ENCODE peak calls at places on chromosome 21, in four cellular contexts. O is HepG2, G is K562, S is GM12878. N is an unnamed sample.

GRCh38 chr21:24110846-24111245 is 1496.4 kb downstream of the MRPL39 start:
- DNase-seq in O (no peak), S (no peak), G (no peak), N (no peak)

GRCh38 chr21:15057290-15057689 is 7.5 kb downstream of the NRIP1 start:
- DNase-seq in S (no peak), O (no peak), G (peak; percentile 58), N (peak; percentile 14)

GRCh38 chr21:15687208-15687607 is 42.6 kb upstream of the USP25 start:
- DNase-seq in G (no peak), O (no peak), S (no peak), N (no peak)

GRCh38 chr21:18493420-18493819 is 89.8 kb upstream of the TMPRSS15 start:
- DNase-seq in G (no peak), O (no peak), S (no peak), N (no peak)

GRCh38 chr21:35508389-35508888 is 459.3 kb upstream of the RUNX1 start:
- DNase-seq in G (peak; percentile 84), O (peak; percentile 72), S (no peak), N (peak; percentile 39)

GRCh38 chr21:30598802-30599201 is at the start of gene KRTAP6-2:
- DNase-seq in S (no peak), G (no peak), O (no peak), N (no peak)

GRCh38 chr21:15247613-15248012 is 182.8 kb upstream of the NRIP1 start:
- DNase-seq in O (no peak), G (no peak), S (no peak), N (no peak)

GRCh38 chr21:18298228-18298627 is 53.6 kb downstream of the CHODL start:
- DNase-seq in S (no peak), G (no peak), O (no peak), N (peak; percentile 38)

GRCh38 chr21:40471103-40471502 is 375.9 kb downstream of the DSCAM start:
- DNase-seq in O (no peak), S (no peak), G (no peak), N (no peak)

GRCh38 chr21:14482165-14482564 is 64.0 kb downstream of the SAMSN1 start:
- DNase-seq in G (no peak), O (no peak), S (no peak), N (no peak)

GRCh38 chr21:38645282-38645681 is 147.0 kb upstream of the ERG start:
- DNase-seq in S (no peak), G (no peak), O (no peak), N (no peak)

GRCh38 chr21:36099000-36099399 is 29.2 kb downstream of the CBR1 start:
- DNase-seq in O (no peak), S (no peak), G (no peak), N (no peak)

GRCh38 chr21:16088121-16088520 is 358.3 kb downstream of the USP25 start:
- DNase-seq in O (no peak), G (no peak), S (no peak), N (no peak)

GRCh38 chr21:31416465-31416864 is 72.4 kb upstream of the TIAM1 start:
- DNase-seq in S (no peak), O (no peak), G (no peak), N (no peak)

GRCh38 chr21:25107708-25108107 is 499.6 kb downstream of the MRPL39 start:
- DNase-seq in S (no peak), O (no peak), G (no peak), N (no peak)

GRCh38 chr21:41369915-41370839 is 8.3 kb downstream of the MX2 start:
- DNase-seq in O (peak; percentile 32), G (no peak), S (peak; percentile 25), N (no peak)

GRCh38 chr21:31262728-31263127 is 81.3 kb downstream of the TIAM1 start:
- DNase-seq in G (no peak), O (no peak), S (no peak), N (no peak)

GRCh38 chr21:44428281-44428942 is 26.9 kb upstream of the LRRC3 start:
- DNase-seq in O (peak; percentile 26), S (no peak), G (peak; percentile 70), N (peak; percentile 78)

GRCh38 chr21:17782051-17782450 is 37.1 kb downstream of the C21orf91 start:
- DNase-seq in G (no peak), S (no peak), O (no peak), N (no peak)

GRCh38 chr21:39674794-39675193 is 62.1 kb downstream of the B3GALT5 start:
- DNase-seq in G (no peak), S (no peak), O (no peak), N (no peak)

GRCh38 chr21:36183144-36183795 is 26.6 kb downstream of the DOP1B start:
- DNase-seq in S (no peak), O (no peak), G (no peak), N (no peak)

GRCh38 chr21:30605968-30606367 is 5.1 kb downstream of the KRTAP22-1 start:
- DNase-seq in O (no peak), G (no peak), S (no peak), N (peak; percentile 42)

GRCh38 chr21:31730687-31731111 is 1.2 kb downstream of the SCAF4 start:
- DNase-seq in G (peak; percentile 59), S (no peak), O (peak; percentile 12), N (peak; percentile 73)

GRCh38 chr21:31555741-31556191 is 103.7 kb upstream of the SOD1 start:
- DNase-seq in G (no peak), S (no peak), O (no peak), N (peak; percentile 43)

GRCh38 chr21:23968722-23969647 is 1638.3 kb downstream of the MRPL39 start:
- DNase-seq in G (peak; percentile 77), O (no peak), S (peak; percentile 46), N (peak; percentile 74)

DNA sequence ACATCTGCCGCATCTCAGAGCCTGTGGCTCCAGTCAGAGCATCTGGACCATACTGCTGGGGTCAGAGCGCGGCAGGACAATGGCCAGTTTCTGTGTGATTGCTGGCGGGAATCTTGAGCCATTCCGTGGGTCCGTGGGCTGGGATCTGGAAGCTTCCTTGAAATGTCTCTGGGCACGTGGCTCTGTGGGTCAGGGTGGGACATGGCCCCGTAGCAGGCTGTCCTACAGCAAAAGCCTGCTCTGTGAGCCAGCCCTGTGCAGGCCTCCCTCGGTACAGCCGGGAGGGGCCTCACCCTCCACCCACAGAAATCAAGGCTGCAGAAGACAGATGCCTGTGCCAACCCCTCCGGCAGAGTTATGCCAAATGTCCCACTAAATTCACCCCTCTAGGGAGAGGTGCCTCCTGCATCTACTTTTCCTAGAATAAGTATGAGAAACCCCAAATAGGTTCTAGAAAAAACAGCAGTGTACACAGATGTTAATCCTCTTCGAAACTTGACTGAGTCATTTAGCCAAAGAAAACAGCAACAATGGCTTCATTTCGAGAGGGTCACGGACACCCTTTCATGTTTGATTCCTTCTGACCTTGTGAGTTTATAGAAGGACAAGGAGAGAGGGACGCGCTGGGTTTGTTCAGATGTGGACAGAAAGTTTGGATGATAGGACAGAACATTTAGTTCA is 27.8 kb downstream of the COL18A1 start:
- DNase-seq in S (no peak), O (peak; percentile 79), G (no peak), N (no peak)
- TF ChIP-seq TCF7 in S (no peak), O (peak; percentile 93), G (no peak), N (no peak)

GRCh38 chr21:42746593-42747266 is 93.3 kb downstream of the PDE9A start:
- DNase-seq in O (no peak), G (no peak), S (no peak), N (no peak)

GRCh38 chr21:42746240-42746592 is 92.8 kb downstream of the PDE9A start:
- DNase-seq in O (no peak), S (no peak), G (no peak), N (no peak)

GRCh38 chr21:42747746-42748351 is 94.4 kb downstream of the PDE9A start:
- DNase-seq in O (no peak), S (no peak), G (no peak), N (no peak)

GRCh38 chr21:42748620-42749176 is 95.3 kb downstream of the PDE9A start:
- DNase-seq in O (no peak), G (no peak), S (no peak), N (no peak)

GRCh38 chr21:42747267-42747701 is 93.9 kb downstream of the PDE9A start:
- DNase-seq in S (no peak), O (no peak), G (no peak), N (no peak)
- TF ChIP-seq TCF7 in S (no peak), O (no peak), G (no peak), N (no peak)

GRCh38 chr21:45788198-45788597 is 144.7 kb downstream of the PCBP3 start:
- DNase-seq in O (no peak), S (no peak), G (no peak), N (no peak)
- TF ChIP-seq TCF7 in O (no peak), S (no peak), G (no peak), N (no peak)

GRCh38 chr21:37557261-37557950 is 190.8 kb downstream of the DYRK1A start:
- DNase-seq in O (peak; percentile 28), G (no peak), S (peak; percentile 91), N (no peak)
- TF ChIP-seq TCF7 in O (no peak), G (no peak), S (no peak), N (no peak)

DNA sequence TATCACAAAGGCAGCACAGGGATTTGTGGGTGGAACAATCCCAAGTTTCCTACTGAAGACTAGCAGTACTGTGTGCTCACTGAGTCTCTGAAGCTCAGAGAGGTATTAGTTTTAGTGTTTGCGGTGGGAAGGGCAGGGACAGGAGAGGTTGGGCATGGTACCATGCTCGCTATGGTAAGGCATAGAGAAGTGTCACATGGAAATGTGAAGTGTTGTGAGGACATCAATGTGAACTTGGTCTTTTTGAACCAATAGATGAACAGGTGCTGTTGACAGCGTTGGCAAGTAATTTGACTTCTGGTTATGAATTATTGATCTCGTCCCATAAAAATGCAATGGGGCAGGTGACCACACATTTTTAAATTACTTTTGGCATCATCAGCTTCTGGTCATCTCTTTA is 55.8 kb upstream of the ADAMTS1 start:
- DNase-seq in G (no peak), S (no peak), O (no peak), N (no peak)
- TF ChIP-seq TCF7 in G (no peak), S (no peak), O (no peak), N (no peak)